ENCODE peak calls at places on chromosomes 1 and 21, in seven cellular contexts. P, M, G, W, B, X and L are unnamed samples.

GRCh38 chr1:87061742-87062156 is 147.3 kb downstream of the HS2ST1 start:
- DNase-seq in W (no peak), X (peak), B (no peak), P (no peak), G (no peak), M (no peak), L (no peak)

GRCh38 chr1:199123615-199124014 is 484.8 kb downstream of the PTPRC start:
- DNase-seq in M (no peak), W (no peak), P (no peak), B (no peak), X (peak), G (no peak), L (no peak)

GRCh38 chr1:192225713-192226112 is 67.5 kb downstream of the RGS18 start:
- DNase-seq in G (no peak), B (no peak), W (no peak), X (peak), P (no peak), M (no peak), L (no peak)

GRCh38 chr1:84538599-84538998 is 32.2 kb upstream of the GNG5 start:
- DNase-seq in B (no peak), X (no peak), M (no peak), G (no peak), W (no peak), P (no peak), L (no peak)

GRCh38 chr1:197985340-197985739 is 68.2 kb downstream of the LHX9 start:
- DNase-seq in W (no peak), B (no peak), P (no peak), G (no peak), M (no peak), X (no peak), L (no peak)

GRCh38 chr1:24323281-24323680 is 4.1 kb downstream of the GRHL3 start:
- DNase-seq in P (no peak), X (no peak), G (no peak), W (no peak), B (no peak), M (no peak), L (no peak)

GRCh38 chr1:47663286-47663685 is 225.4 kb downstream of the FOXD2 start:
- DNase-seq in B (no peak), G (no peak), X (no peak), M (no peak), W (no peak), P (no peak), L (no peak)

GRCh38 chr1:161834967-161835366 is 68.8 kb downstream of the ATF6 start:
- DNase-seq in X (no peak), B (no peak), G (no peak), P (no peak), M (no peak), W (no peak), L (no peak)

GRCh38 chr21:28657576-28657975 is 335.1 kb downstream of the LTN1 start:
- DNase-seq in B (no peak), P (no peak), X (no peak), M (no peak), W (no peak), G (no peak), L (no peak)

GRCh38 chr1:235864965-235865525 is 1.7 kb downstream of the LYST start:
- DNase-seq in M (no peak), B (no peak), P (no peak), G (no peak), W (no peak), X (no peak), L (no peak)
- H3K4me3 ChIP-seq in M (peak), B (peak), P (peak), G (no peak), W (no peak), X (peak), L (no peak)

GRCh38 chr21:15005391-15005790 is 59.4 kb downstream of the NRIP1 start:
- DNase-seq in G (no peak), X (peak), W (peak), M (peak), P (no peak), B (no peak), L (no peak)

GRCh38 chr21:15006594-15007230 is 58.1 kb downstream of the NRIP1 start:
- DNase-seq in G (no peak), W (no peak), P (no peak), X (no peak), M (no peak), B (no peak), L (no peak)

GRCh38 chr21:15009964-15010363 is 54.8 kb downstream of the NRIP1 start:
- DNase-seq in B (no peak), X (peak), P (no peak), M (no peak), G (no peak), W (no peak), L (no peak)

GRCh38 chr21:15010645-15011044 is 54.2 kb downstream of the NRIP1 start:
- DNase-seq in X (peak), G (no peak), P (no peak), W (no peak), M (no peak), B (no peak), L (no peak)

GRCh38 chr21:15007716-15008296 is 57.0 kb downstream of the NRIP1 start:
- DNase-seq in M (no peak), X (no peak), B (no peak), P (no peak), G (no peak), W (no peak), L (no peak)
- H3K4me3 ChIP-seq in M (no peak), X (no peak), B (no peak), P (no peak), G (no peak), W (no peak), L (no peak)

DNA sequence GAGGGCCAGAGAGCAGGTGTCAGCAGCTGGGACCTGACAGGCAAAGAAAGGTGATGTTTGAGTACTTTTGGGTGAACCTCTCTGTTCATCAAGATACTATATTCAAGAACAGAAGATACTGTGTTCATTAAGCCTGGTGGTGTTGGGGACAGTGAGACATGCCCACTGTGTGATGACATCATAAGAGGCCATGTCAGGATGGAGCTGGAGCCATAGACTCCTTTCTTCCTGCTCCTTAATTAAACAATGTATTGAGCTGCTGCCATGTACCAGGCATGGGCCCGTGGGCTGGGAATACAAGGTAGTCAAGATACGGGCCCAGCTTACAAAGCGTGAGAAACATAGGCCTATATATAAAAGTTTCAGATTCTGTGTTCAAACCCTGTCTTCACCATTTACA is 435.4 kb downstream of the RPS6KC1 start:
- DNase-seq in X (no peak), P (no peak), G (no peak), B (no peak), W (no peak), M (no peak), L (no peak)
- H3K4me3 ChIP-seq in X (no peak), P (no peak), G (no peak), B (no peak), W (no peak), M (no peak), L (no peak)

GRCh38 chr1:224624432-224624831 is 8.3 kb downstream of the CNIH3 start:
- DNase-seq in M (no peak), B (no peak), G (no peak), P (no peak), W (no peak), X (no peak), L (no peak)

GRCh38 chr1:224621813-224622682 is 5.9 kb downstream of the CNIH3 start:
- DNase-seq in M (no peak), W (no peak), B (no peak), X (no peak), G (no peak), P (no peak), L (no peak)

GRCh38 chr1:224623743-224624333 is 7.7 kb downstream of the CNIH3 start:
- DNase-seq in W (no peak), G (no peak), X (peak), B (no peak), P (no peak), M (no peak), L (no peak)

GRCh38 chr1:224622831-224623230 is 6.7 kb downstream of the CNIH3 start:
- DNase-seq in X (no peak), P (no peak), B (no peak), G (no peak), M (no peak), W (no peak), L (no peak)

DNA sequence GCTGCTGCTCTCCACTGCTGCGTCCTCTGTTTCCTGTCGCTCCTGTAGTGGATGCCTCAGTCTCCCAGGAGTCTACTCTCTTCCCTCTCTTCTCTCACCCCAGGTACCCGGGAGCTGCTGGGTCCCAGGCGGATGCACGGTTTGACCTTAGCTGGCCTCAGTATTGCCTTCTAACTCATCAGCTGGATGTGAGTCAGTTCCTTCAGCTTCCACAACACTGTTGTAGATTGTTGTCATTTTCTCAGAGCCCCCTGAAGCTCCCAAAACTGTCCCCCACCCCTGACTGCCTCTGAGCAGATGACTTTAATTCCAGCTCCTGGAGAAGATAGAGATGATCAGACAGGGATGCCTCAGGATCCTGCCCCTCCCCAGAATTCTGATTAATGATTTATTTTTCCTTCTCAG is 7.2 kb downstream of the CNIH3 start:
- DNase-seq in M (no peak), G (no peak), P (no peak), W (no peak), B (no peak), X (peak), L (no peak)
- H3K4me3 ChIP-seq in M (no peak), G (no peak), P (no peak), W (no peak), B (no peak), X (no peak), L (no peak)

GRCh38 chr1:155017946-155018316 is 15.3 kb downstream of the ZBTB7B start:
- DNase-seq in P (no peak), X (no peak), W (no peak), M (peak), G (no peak), B (no peak), L (no peak)
- H3K4me3 ChIP-seq in P (peak), X (peak), W (no peak), M (peak), G (no peak), B (peak), L (no peak)

GRCh38 chr21:33947451-33948095 is 32.0 kb upstream of the ATP5PO start:
- DNase-seq in B (peak), G (peak), W (peak), P (peak), X (peak), M (peak), L (no peak)

GRCh38 chr21:33950425-33951079 is 34.9 kb upstream of the ATP5PO start:
- DNase-seq in G (no peak), W (no peak), M (no peak), X (no peak), P (no peak), B (no peak), L (no peak)

GRCh38 chr21:33949516-33950424 is 34.2 kb upstream of the ATP5PO start:
- DNase-seq in X (no peak), P (no peak), B (no peak), M (no peak), W (no peak), G (no peak), L (no peak)

GRCh38 chr21:33948951-33949444 is 33.4 kb upstream of the ATP5PO start:
- DNase-seq in M (no peak), G (no peak), X (no peak), P (no peak), W (no peak), B (no peak), L (no peak)

DNA sequence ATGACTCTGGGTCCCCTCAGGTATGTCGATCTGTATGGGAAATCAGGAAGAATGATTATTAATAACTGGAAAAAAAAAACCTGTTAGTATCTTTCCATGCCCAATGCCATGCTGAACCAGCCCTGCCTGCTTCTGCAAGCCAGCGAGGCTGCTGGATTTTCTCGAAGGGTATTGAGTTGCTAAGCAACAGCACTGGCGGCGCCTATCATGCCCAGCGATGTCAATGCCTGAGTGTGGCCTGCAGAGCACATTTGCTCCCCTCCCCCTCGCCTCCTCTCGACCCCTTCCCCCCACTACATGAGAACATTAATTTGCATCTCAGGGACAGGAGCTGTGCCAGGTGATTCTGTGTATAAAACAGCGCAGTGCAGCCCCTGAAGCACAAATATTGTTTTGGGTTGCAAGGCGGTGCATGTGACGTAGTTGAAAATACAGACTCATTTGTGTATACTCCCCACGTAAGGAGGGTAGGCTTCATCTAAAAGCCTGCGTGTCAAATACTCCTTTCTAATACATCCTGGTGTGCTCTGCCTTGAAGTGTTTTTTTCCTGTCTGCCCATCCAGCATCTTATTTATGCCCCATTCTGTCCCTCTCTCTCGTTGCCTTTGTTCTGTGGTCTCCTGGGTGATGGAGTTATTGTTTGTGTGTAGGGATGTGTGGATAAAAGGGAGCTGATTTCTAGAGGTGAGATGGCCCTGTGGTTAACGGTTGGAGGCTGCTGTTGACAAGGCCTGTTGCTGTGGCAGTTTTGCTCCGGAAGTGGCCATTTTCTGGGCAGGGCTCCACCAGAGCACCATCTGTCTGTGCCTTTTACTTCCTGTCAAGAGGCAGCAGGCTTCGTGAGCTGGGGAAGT is 32.7 kb upstream of the ATP5PO start:
- DNase-seq in X (peak), G (peak), M (no peak), B (no peak), W (peak), P (peak), L (no peak)
- H3K4me3 ChIP-seq in X (no peak), G (no peak), M (no peak), B (peak), W (no peak), P (no peak), L (no peak)